ENCODE peak calls at places on chromosomes 6 and 20, in four cellular contexts. F, E, U and M are unnamed samples.

GRCh38 chr6:53894086-53894485 is 99.3 kb downstream of the LRRC1 start:
- DNase-seq in F (peak), E (no peak), U (no peak), M (no peak)

GRCh38 chr6:74715362-74716068 is 490.3 kb downstream of the COL12A1 start:
- DNase-seq in F (no peak), E (no peak), U (no peak), M (no peak)

GRCh38 chr6:11584264-11584663 is 46.7 kb downstream of the TMEM170B start:
- DNase-seq in F (no peak), E (no peak), U (no peak), M (no peak)

GRCh38 chr6:3324262-3324942 is 65.7 kb downstream of the PSMG4 start:
- DNase-seq in F (peak), E (peak), U (peak), M (no peak)

GRCh38 chr20:57601211-57601570 is 19.0 kb downstream of the ZBP1 start:
- DNase-seq in F (no peak), E (no peak), U (no peak), M (no peak)

GRCh38 chr20:50586531-50587232 is 76.5 kb downstream of the PTPN1 start:
- DNase-seq in F (no peak), E (no peak), U (no peak), M (no peak)

GRCh38 chr20:47359533-47360206 is 3.2 kb upstream of the ZMYND8 start:
- DNase-seq in F (no peak), E (no peak), U (no peak), M (no peak)

GRCh38 chr6:149723771-149724417 is 6.0 kb upstream of the LATS1 start:
- DNase-seq in F (peak), E (peak), U (no peak), M (peak)

GRCh38 chr6:134175532-134176282 is 123.3 kb upstream of the SLC2A12 start:
- DNase-seq in F (peak), E (peak), U (no peak), M (peak)

GRCh38 chr20:37494796-37495195 is 26.3 kb upstream of the NNAT start:
- DNase-seq in F (no peak), E (no peak), U (no peak), M (no peak)

GRCh38 chr6:47306887-47307286 is 2.8 kb downstream of the TNFRSF21 start:
- DNase-seq in F (no peak), E (no peak), U (no peak), M (no peak)

GRCh38 chr20:38730989-38731737 is 6.9 kb downstream of the SLC32A1 start:
- DNase-seq in F (peak), E (peak), U (no peak), M (peak)

GRCh38 chr6:106168097-106168888 is 82.2 kb downstream of the PRDM1 start:
- DNase-seq in F (no peak), E (no peak), U (no peak), M (no peak)

GRCh38 chr6:117906454-117906904 is 585 bp upstream of the SLC35F1 start:
- DNase-seq in F (no peak), E (no peak), U (peak), M (no peak)

GRCh38 chr6:137315081-137315480 is 95.9 kb upstream of the IFNGR1 start:
- DNase-seq in F (no peak), E (peak), U (no peak), M (peak)

GRCh38 chr6:24865161-24865560 is 66.4 kb upstream of the ARMH2 start:
- DNase-seq in F (no peak), E (no peak), U (no peak), M (no peak)

GRCh38 chr20:57309544-57310115 is 20.0 kb upstream of the SPO11 start:
- DNase-seq in F (no peak), E (no peak), U (no peak), M (no peak)

GRCh38 chr6:75084872-75085381 is 120.9 kb downstream of the COL12A1 start:
- DNase-seq in F (no peak), E (peak), U (no peak), M (peak)

GRCh38 chr6:157682856-157683481 is 140.1 kb upstream of the SNX9 start:
- DNase-seq in F (no peak), E (peak), U (no peak), M (no peak)

GRCh38 chr20:50354690-50355592 is 155.2 kb upstream of the PTPN1 start:
- DNase-seq in F (peak), E (no peak), U (no peak), M (no peak)

GRCh38 chr6:4920914-4921410 is 82.9 kb downstream of the RPP40 start:
- DNase-seq in F (no peak), E (no peak), U (no peak), M (no peak)

GRCh38 chr6:51936941-51937340 is 150.5 kb downstream of the PKHD1 start:
- DNase-seq in F (no peak), E (no peak), U (no peak), M (no peak)

GRCh38 chr20:46118481-46119020 is 437 bp downstream of the CD40 start:
- DNase-seq in F (no peak), E (no peak), U (no peak), M (peak)

GRCh38 chr6:64062960-64063683 is 427.5 kb downstream of the PHF3 start:
- DNase-seq in F (no peak), E (no peak), U (no peak), M (no peak)

GRCh38 chr6:167553716-167554115 is 228.8 kb downstream of the TTLL2 start:
- DNase-seq in F (no peak), E (no peak), U (no peak), M (no peak)

GRCh38 chr6:152973916-152974315 is 8.9 kb downstream of the FBXO5 start:
- DNase-seq in F (no peak), E (no peak), U (no peak), M (no peak)

GRCh38 chr20:57613481-57613921 is 6.7 kb downstream of the ZBP1 start:
- DNase-seq in F (no peak), E (no peak), U (no peak), M (no peak)

GRCh38 chr6:63904844-63905243 is 269.2 kb downstream of the PHF3 start:
- DNase-seq in F (no peak), E (no peak), U (no peak), M (no peak)

GRCh38 chr6:8000080-8001035 is 63.8 kb downstream of the BLOC1S5 start:
- DNase-seq in F (no peak), E (no peak), U (no peak), M (no peak)

GRCh38 chr6:49909508-49910047 is 43.2 kb upstream of the CRISP1 start:
- DNase-seq in F (no peak), E (no peak), U (no peak), M (no peak)

GRCh38 chr20:45910670-45911485 is 1.1 kb downstream of the PLTP start:
- DNase-seq in F (peak), E (no peak), U (peak), M (peak)

GRCh38 chr20:708956-709355 is 33.4 kb upstream of the SCRT2 start:
- DNase-seq in F (no peak), E (no peak), U (no peak), M (no peak)

GRCh38 chr20:52035977-52036376 is 155.6 kb downstream of the ZFP64 start:
- DNase-seq in F (no peak), E (no peak), U (no peak), M (no peak)

GRCh38 chr20:23419995-23420901 is 1.0 kb downstream of the NAPB start:
- DNase-seq in F (peak), E (peak), U (no peak), M (peak)

GRCh38 chr20:4066551-4066950 is 51.2 kb upstream of the RNF24 start:
- DNase-seq in F (no peak), E (no peak), U (no peak), M (no peak)

GRCh38 chr6:167142433-167142761 is 15.4 kb downstream of the GPR31 start:
- DNase-seq in F (no peak), E (no peak), U (no peak), M (no peak)

GRCh38 chr6:108194503-108194902 is 28.7 kb downstream of the NR2E1 start:
- DNase-seq in F (peak), E (no peak), U (no peak), M (no peak)

GRCh38 chr6:155442562-155442961 is 13.1 kb downstream of the NOX3 start:
- DNase-seq in F (no peak), E (no peak), U (no peak), M (no peak)
- TF ChIP-seq REST in F (no peak), E (no peak), U (no peak), M (no peak)

GRCh38 chr6:42744351-42744890 is 1.5 kb downstream of the TBCC start:
- DNase-seq in F (peak), E (no peak), U (no peak), M (peak)

GRCh38 chr6:42742116-42742894 is 3.6 kb downstream of the TBCC start:
- DNase-seq in F (no peak), E (no peak), U (no peak), M (no peak)

GRCh38 chr6:42745083-42745637 is 743 bp downstream of the TBCC start:
- DNase-seq in F (peak), E (peak), U (no peak), M (peak)

GRCh38 chr6:42735976-42736375 is 9.9 kb downstream of the TBCC start:
- DNase-seq in F (no peak), E (no peak), U (no peak), M (no peak)

GRCh38 chr6:42740725-42741124 is 5.2 kb downstream of the TBCC start:
- DNase-seq in F (no peak), E (no peak), U (no peak), M (no peak)
- TF ChIP-seq CREB1 in F (no peak), E (no peak), U (no peak), M (no peak)

GRCh38 chr6:110179406-110180227 is at the start of gene WASF1:
- DNase-seq in F (peak), E (peak), U (peak), M (peak)
- TF ChIP-seq REST in F (no peak), E (peak), U (no peak), M (no peak)

GRCh38 chr20:19212524-19213502 is at the start of gene SLC24A3:
- DNase-seq in F (no peak), E (peak), U (no peak), M (peak)

GRCh38 chr20:19207541-19207940 is 4.9 kb upstream of the SLC24A3 start:
- DNase-seq in F (no peak), E (no peak), U (no peak), M (peak)

GRCh38 chr20:19211252-19211651 is 1.2 kb upstream of the SLC24A3 start:
- DNase-seq in F (no peak), E (no peak), U (no peak), M (no peak)

GRCh38 chr20:19211661-19212523 is 550 bp upstream of the SLC24A3 start:
- DNase-seq in F (no peak), E (no peak), U (no peak), M (peak)

GRCh38 chr20:19210426-19211155 is 1.9 kb upstream of the SLC24A3 start:
- DNase-seq in F (no peak), E (no peak), U (no peak), M (no peak)
- TF ChIP-seq CREB1 in F (no peak), E (no peak), U (no peak), M (no peak)

GRCh38 chr6:96016781-96017180 is 1.0 kb downstream of the FUT9 start:
- DNase-seq in F (no peak), E (no peak), U (no peak), M (peak)

GRCh38 chr6:96014846-96015245 is 928 bp upstream of the FUT9 start:
- DNase-seq in F (no peak), E (no peak), U (no peak), M (peak)

GRCh38 chr6:96013531-96013930 is 2.2 kb upstream of the FUT9 start:
- DNase-seq in F (no peak), E (no peak), U (no peak), M (peak)

GRCh38 chr6:96015321-96015790 is 418 bp upstream of the FUT9 start:
- DNase-seq in F (no peak), E (no peak), U (no peak), M (peak)

GRCh38 chr6:96015791-96016776 is at the start of gene FUT9:
- DNase-seq in F (no peak), E (no peak), U (no peak), M (peak)
- TF ChIP-seq REST in F (no peak), E (no peak), U (no peak), M (peak)

GRCh38 chr20:31877684-31878083 is 7.2 kb downstream of the TTLL9 start:
- DNase-seq in F (no peak), E (no peak), U (no peak), M (no peak)

GRCh38 chr20:31883829-31884228 is 13.4 kb downstream of the TTLL9 start:
- DNase-seq in F (no peak), E (no peak), U (no peak), M (no peak)

GRCh38 chr20:31881945-31882344 is 11.5 kb downstream of the TTLL9 start:
- DNase-seq in F (no peak), E (no peak), U (no peak), M (no peak)

GRCh38 chr20:31879143-31879987 is 8.9 kb downstream of the TTLL9 start:
- DNase-seq in F (peak), E (peak), U (peak), M (peak)
- TF ChIP-seq CREB1 in F (no peak), E (no peak), U (no peak), M (no peak)

GRCh38 chr20:43271980-43272379 is 82.3 kb upstream of the PTPRT start:
- DNase-seq in F (no peak), E (no peak), U (no peak), M (no peak)
- TF ChIP-seq REST in F (no peak), E (no peak), U (no peak), M (no peak)